ENCODE peak calls at places on chromosomes 12 and 14, in four cellular contexts. U, W, V and D are unnamed samples.

GRCh38 chr12:9049520-9050133 is 60.3 kb downstream of the KLRG1 start:
- DNase-seq in U (peak), W (peak), V (no peak), D (no peak)

GRCh38 chr12:12613334-12613733 is 1.7 kb downstream of the CREBL2 start:
- DNase-seq in U (no peak), W (no peak), V (no peak), D (no peak)

GRCh38 chr12:119700078-119700477 is 32.1 kb downstream of the PRKAB1 start:
- DNase-seq in U (no peak), W (no peak), V (no peak), D (no peak)

GRCh38 chr14:100104523-100105300 is 39.5 kb downstream of the EVL start:
- DNase-seq in U (no peak), W (no peak), V (no peak), D (no peak)

GRCh38 chr12:47214001-47214619 is 134.4 kb upstream of the AMIGO2 start:
- DNase-seq in U (no peak), W (no peak), V (no peak), D (no peak)

GRCh38 chr12:89733579-89734201 is 25.1 kb upstream of the ATP2B1 start:
- DNase-seq in U (no peak), W (no peak), V (no peak), D (no peak)

GRCh38 chr12:57611810-57612710 is 825 bp downstream of the ARHGEF25 start:
- DNase-seq in U (no peak), W (no peak), V (no peak), D (no peak)

GRCh38 chr14:64788706-64789105 is 84.5 kb downstream of the PLEKHG3 start:
- DNase-seq in U (no peak), W (no peak), V (no peak), D (no peak)

GRCh38 chr14:52399886-52400599 is 85.9 kb downstream of the PTGER2 start:
- DNase-seq in U (no peak), W (no peak), V (no peak), D (no peak)

GRCh38 chr12:16369156-16369555 is 21.7 kb downstream of the MGST1 start:
- DNase-seq in U (no peak), W (no peak), V (no peak), D (no peak)

GRCh38 chr12:54773593-54773992 is 80.7 kb upstream of the MUCL1 start:
- DNase-seq in U (no peak), W (no peak), V (no peak), D (no peak)

GRCh38 chr14:67186369-67186768 is 2.9 kb upstream of the GARIN2 start:
- DNase-seq in U (no peak), W (no peak), V (no peak), D (no peak)

GRCh38 chr12:88291498-88292131 is 149.5 kb downstream of the TMTC3 start:
- DNase-seq in U (no peak), W (no peak), V (no peak), D (no peak)

GRCh38 chr12:45312012-45312411 is 96.1 kb downstream of the ANO6 start:
- DNase-seq in U (no peak), W (no peak), V (no peak), D (no peak)

GRCh38 chr12:6697584-6698351 is 2.8 kb downstream of the PIANP start:
- DNase-seq in U (peak), W (peak), V (no peak), D (peak)

GRCh38 chr14:100275214-100275613 is 31.0 kb downstream of the SLC25A29 start:
- DNase-seq in U (no peak), W (no peak), V (no peak), D (no peak)

GRCh38 chr12:103772367-103773108 is 68.5 kb downstream of the NT5DC3 start:
- DNase-seq in U (no peak), W (no peak), V (no peak), D (no peak)

GRCh38 chr12:25053021-25053271 is 104.0 kb upstream of the BCAT1 start:
- DNase-seq in U (no peak), W (no peak), V (no peak), D (no peak)

GRCh38 chr12:25052191-25053020 is 103.5 kb upstream of the BCAT1 start:
- DNase-seq in U (peak), W (no peak), V (peak), D (no peak)

GRCh38 chr12:25054783-25055144 is 105.9 kb upstream of the BCAT1 start:
- DNase-seq in U (no peak), W (no peak), V (no peak), D (no peak)

GRCh38 chr12:25056011-25056410 is 107.1 kb upstream of the BCAT1 start:
- DNase-seq in U (no peak), W (no peak), V (no peak), D (no peak)

GRCh38 chr12:25054076-25054782 is 105.3 kb upstream of the BCAT1 start:
- DNase-seq in U (no peak), W (no peak), V (no peak), D (no peak)
- TF ChIP-seq BRCA1 in U (no peak), W (no peak), V (no peak), D (no peak)

GRCh38 chr14:90483551-90483950 is 86.7 kb downstream of the CALM1 start:
- DNase-seq in U (no peak), W (peak), V (no peak), D (no peak)
- TF ChIP-seq CREB1 in U (no peak), W (no peak), V (no peak), D (no peak)

DNA sequence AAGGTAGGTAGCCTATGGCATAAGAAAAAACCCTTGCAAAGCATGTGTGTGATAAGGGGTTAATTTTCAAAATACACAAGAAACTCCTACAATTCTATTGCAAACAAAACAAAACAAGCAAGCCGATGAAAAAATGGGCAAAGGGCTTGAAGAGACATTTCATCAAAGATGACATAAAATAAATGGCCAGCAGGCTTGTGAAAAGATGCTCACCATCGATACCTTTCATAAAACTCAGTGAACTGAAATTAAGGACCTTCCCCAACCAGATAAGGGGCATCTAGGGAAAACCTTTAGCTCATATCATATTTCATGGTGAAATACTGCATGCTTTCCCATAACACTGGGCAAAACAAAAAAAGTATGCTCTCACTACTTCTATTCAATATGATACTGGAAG is 131.2 kb downstream of the PPM1H start:
- DNase-seq in U (no peak), W (no peak), V (no peak), D (no peak)
- TF ChIP-seq BRCA1 in U (no peak), W (no peak), V (no peak), D (no peak)

GRCh38 chr12:117907108-117907689 is 61.6 kb downstream of the KSR2 start:
- DNase-seq in U (no peak), W (no peak), V (no peak), D (no peak)
- TF ChIP-seq CREB1 in U (no peak), W (no peak), V (no peak), D (peak)

GRCh38 chr14:74610866-74611671 is 968 bp downstream of the LTBP2 start:
- DNase-seq in U (no peak), W (no peak), V (no peak), D (no peak)
- TF ChIP-seq BRCA1 in U (no peak), W (no peak), V (no peak), D (no peak)